ENCODE peak calls at places on chromosome 18, in six cellular contexts. One of them, this sample, is unnamed.

GRCh38 chr18:40414155-40414754 is 1540.8 kb upstream of the PIK3C3 start:
- DNase-seq in HepG2: no peak
- DNase-seq in GM12891: no peak
- DNase-seq in GM12878: no peak
- DNase-seq in H1: no peak
- DNase-seq in K562: no peak
- DNase-seq in this sample: no peak

GRCh38 chr18:48947102-48947501 is 3.7 kb downstream of the SMAD7 start:
- DNase-seq in HepG2: no peak
- DNase-seq in GM12891: no peak
- DNase-seq in GM12878: no peak
- DNase-seq in H1: no peak
- DNase-seq in K562: no peak
- DNase-seq in this sample: no peak

GRCh38 chr18:8084160-8084559 is 517.0 kb downstream of the PTPRM start:
- DNase-seq in HepG2: peak; percentile 28
- DNase-seq in GM12891: no peak
- DNase-seq in GM12878: no peak
- DNase-seq in H1: peak; percentile 63
- DNase-seq in K562: peak; percentile 37
- DNase-seq in this sample: no peak

GRCh38 chr18:56168049-56168781 is 470.2 kb downstream of the TXNL1 start:
- DNase-seq in HepG2: no peak
- DNase-seq in GM12891: no peak
- DNase-seq in GM12878: no peak
- DNase-seq in H1: peak; percentile 31
- DNase-seq in K562: no peak
- DNase-seq in this sample: no peak

GRCh38 chr18:58569490-58569911 is 59.4 kb downstream of the ALPK2 start:
- DNase-seq in HepG2: peak; percentile 35
- DNase-seq in GM12891: no peak
- DNase-seq in GM12878: no peak
- DNase-seq in H1: no peak
- DNase-seq in K562: no peak
- DNase-seq in this sample: no peak

GRCh38 chr18:12686100-12686499 is 16.4 kb downstream of the CEP76 start:
- DNase-seq in HepG2: peak; percentile 24
- DNase-seq in GM12891: no peak
- DNase-seq in GM12878: no peak
- DNase-seq in H1: no peak
- DNase-seq in K562: peak; percentile 20
- DNase-seq in this sample: no peak

GRCh38 chr18:62751341-62751821 is 36.0 kb downstream of the PHLPP1 start:
- DNase-seq in HepG2: no peak
- DNase-seq in GM12891: no peak
- DNase-seq in GM12878: no peak
- DNase-seq in H1: peak; percentile 68
- DNase-seq in K562: no peak
- DNase-seq in this sample: no peak

GRCh38 chr18:8431036-8431435 is 178.2 kb upstream of the RAB12 start:
- DNase-seq in HepG2: no peak
- DNase-seq in GM12891: no peak
- DNase-seq in GM12878: no peak
- DNase-seq in H1: no peak
- DNase-seq in K562: no peak
- DNase-seq in this sample: no peak

GRCh38 chr18:48359626-48360025 is 49.6 kb downstream of the ZBTB7C start:
- DNase-seq in HepG2: no peak
- DNase-seq in GM12891: no peak
- DNase-seq in GM12878: no peak
- DNase-seq in H1: no peak
- DNase-seq in K562: no peak
- DNase-seq in this sample: no peak

GRCh38 chr18:9803698-9804516 is 81.9 kb upstream of the TXNDC2 start:
- DNase-seq in HepG2: no peak
- DNase-seq in GM12891: no peak
- DNase-seq in GM12878: no peak
- DNase-seq in H1: no peak
- DNase-seq in K562: peak; percentile 71
- DNase-seq in this sample: no peak

GRCh38 chr18:42182728-42183700 is 228.0 kb downstream of the PIK3C3 start:
- DNase-seq in HepG2: no peak
- DNase-seq in GM12891: no peak
- DNase-seq in GM12878: no peak
- DNase-seq in H1: no peak
- DNase-seq in K562: no peak
- DNase-seq in this sample: no peak

GRCh38 chr18:28176933-28177827 is at the start of gene CDH2:
- DNase-seq in HepG2: peak; percentile 77
- DNase-seq in GM12891: peak; percentile 39
- DNase-seq in GM12878: no peak
- DNase-seq in H1: peak; percentile 60
- DNase-seq in K562: no peak
- DNase-seq in this sample: peak; percentile 27
- TF ChIP-seq TAF1 in HepG2: no peak
- TF ChIP-seq TAF1 in GM12891: no peak
- TF ChIP-seq TAF1 in GM12878: no peak
- TF ChIP-seq TAF1 in H1: no peak
- TF ChIP-seq TAF1 in K562: no peak
- TF ChIP-seq TAF1 in this sample: no peak

GRCh38 chr18:35458677-35459441 is 38.9 kb downstream of the INO80C start:
- DNase-seq in HepG2: peak; percentile 86
- DNase-seq in GM12891: no peak
- DNase-seq in GM12878: peak; percentile 20
- DNase-seq in H1: peak; percentile 25
- DNase-seq in K562: peak; percentile 94
- DNase-seq in this sample: no peak
- TF ChIP-seq POLR2AphosphoS5 in HepG2: no peak
- TF ChIP-seq POLR2AphosphoS5 in GM12891: no peak
- TF ChIP-seq POLR2AphosphoS5 in GM12878: no peak
- TF ChIP-seq POLR2AphosphoS5 in H1: no peak
- TF ChIP-seq POLR2AphosphoS5 in K562: peak; percentile 81
- TF ChIP-seq POLR2AphosphoS5 in this sample: no peak

GRCh38 chr18:3177902-3178687 is 41.7 kb downstream of the MYOM1 start:
- DNase-seq in HepG2: no peak
- DNase-seq in GM12891: peak; percentile 30
- DNase-seq in GM12878: peak; percentile 98
- DNase-seq in H1: no peak
- DNase-seq in K562: peak; percentile 73
- DNase-seq in this sample: peak; percentile 25
- TF ChIP-seq POLR2A in HepG2: no peak
- TF ChIP-seq POLR2A in GM12891: peak; percentile 72
- TF ChIP-seq POLR2A in GM12878: peak; percentile 78
- TF ChIP-seq POLR2A in H1: no peak
- TF ChIP-seq POLR2A in K562: no peak
- TF ChIP-seq POLR2A in this sample: peak; percentile 74

DNA sequence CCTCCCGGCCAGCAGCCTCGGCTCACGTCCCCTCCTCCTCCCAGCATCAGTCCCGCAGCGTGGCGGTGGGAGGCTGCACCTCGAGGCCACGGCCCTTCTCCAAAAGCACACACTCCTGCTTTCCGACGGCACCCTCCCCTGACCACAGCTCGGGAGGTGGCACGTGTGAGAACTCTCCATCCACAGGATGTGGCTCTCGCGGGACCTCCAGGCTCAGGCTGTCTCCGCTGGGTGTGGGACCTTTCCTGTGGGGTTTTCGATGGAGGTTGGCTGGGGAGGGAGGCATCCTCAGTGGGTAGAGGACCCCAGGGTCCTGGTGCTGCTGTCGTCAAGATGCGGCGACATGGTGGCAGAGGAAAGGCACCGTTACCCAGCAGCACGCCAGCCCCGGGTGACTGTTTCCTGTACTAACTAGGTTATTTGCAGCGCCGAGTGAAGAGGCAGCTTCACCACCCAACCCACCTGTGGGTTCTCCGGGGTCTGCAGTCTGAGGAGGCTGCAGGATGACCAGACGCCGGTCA is 42.8 kb upstream of the KCNG2 start:
- DNase-seq in HepG2: no peak
- DNase-seq in GM12891: no peak
- DNase-seq in GM12878: no peak
- DNase-seq in H1: no peak
- DNase-seq in K562: no peak
- DNase-seq in this sample: no peak
- TF ChIP-seq TAF1 in HepG2: no peak
- TF ChIP-seq TAF1 in GM12891: no peak
- TF ChIP-seq TAF1 in GM12878: no peak
- TF ChIP-seq TAF1 in H1: no peak
- TF ChIP-seq TAF1 in K562: no peak
- TF ChIP-seq TAF1 in this sample: no peak

GRCh38 chr18:2909431-2910140 is 62.8 kb downstream of the EMILIN2 start:
- DNase-seq in HepG2: no peak
- DNase-seq in GM12891: no peak
- DNase-seq in GM12878: no peak
- DNase-seq in H1: no peak
- DNase-seq in K562: no peak
- DNase-seq in this sample: no peak
- TF ChIP-seq POLR2AphosphoS5 in HepG2: no peak
- TF ChIP-seq POLR2AphosphoS5 in GM12891: no peak
- TF ChIP-seq POLR2AphosphoS5 in GM12878: no peak
- TF ChIP-seq POLR2AphosphoS5 in H1: no peak
- TF ChIP-seq POLR2AphosphoS5 in K562: no peak
- TF ChIP-seq POLR2AphosphoS5 in this sample: no peak

GRCh38 chr18:32091724-32092421 is at the start of gene RNF138:
- DNase-seq in HepG2: peak; percentile 59
- DNase-seq in GM12891: peak; percentile 71
- DNase-seq in GM12878: peak; percentile 42
- DNase-seq in H1: peak; percentile 66
- DNase-seq in K562: peak; percentile 93
- DNase-seq in this sample: peak; percentile 79
- TF ChIP-seq POLR2A in HepG2: peak; percentile 44
- TF ChIP-seq POLR2A in GM12891: peak; percentile 51
- TF ChIP-seq POLR2A in GM12878: peak; percentile 92
- TF ChIP-seq POLR2A in H1: peak; percentile 94
- TF ChIP-seq POLR2A in K562: peak; percentile 81
- TF ChIP-seq POLR2A in this sample: peak; percentile 88

DNA sequence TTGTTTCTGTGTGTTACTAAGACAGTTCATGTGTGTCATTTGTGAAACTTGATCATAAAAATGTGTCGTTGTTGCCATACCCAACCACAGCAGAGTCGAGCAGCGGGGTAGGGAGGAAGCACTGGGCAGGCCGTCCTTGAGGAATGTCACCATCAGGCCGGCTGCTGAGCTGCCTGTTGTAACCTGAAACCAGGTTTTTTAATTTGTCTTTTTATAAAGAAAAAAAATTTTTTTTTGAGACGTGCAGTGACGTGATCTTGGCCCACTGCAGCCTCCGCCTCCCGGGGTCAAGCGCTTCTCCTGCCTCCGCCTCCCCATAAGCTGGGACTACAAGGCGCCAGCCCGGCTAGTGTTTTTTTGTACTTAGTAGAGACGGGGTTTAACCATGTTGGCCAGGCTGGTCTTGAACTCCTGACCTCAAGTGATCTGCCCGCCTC is 580 bp upstream of the TXNL4A start:
- DNase-seq in HepG2: no peak
- DNase-seq in GM12891: no peak
- DNase-seq in GM12878: no peak
- DNase-seq in H1: no peak
- DNase-seq in K562: peak; percentile 25
- DNase-seq in this sample: no peak
- TF ChIP-seq TAF1 in HepG2: no peak
- TF ChIP-seq TAF1 in GM12891: no peak
- TF ChIP-seq TAF1 in GM12878: no peak
- TF ChIP-seq TAF1 in H1: no peak
- TF ChIP-seq TAF1 in K562: no peak
- TF ChIP-seq TAF1 in this sample: no peak

GRCh38 chr18:36129300-36130038 is at the start of the genes ELP2 and SLC39A6:
- DNase-seq in HepG2: peak; percentile 91
- DNase-seq in GM12891: peak; percentile 88
- DNase-seq in GM12878: peak; percentile 76
- DNase-seq in H1: peak; percentile 89
- DNase-seq in K562: peak; percentile 99
- DNase-seq in this sample: peak; percentile 84

GRCh38 chr18:36127866-36128845 is 984 bp downstream of the SLC39A6 start:
- DNase-seq in HepG2: peak; percentile 23
- DNase-seq in GM12891: no peak
- DNase-seq in GM12878: no peak
- DNase-seq in H1: no peak
- DNase-seq in K562: peak; percentile 38
- DNase-seq in this sample: no peak

GRCh38 chr18:36130039-36130831 is 536 bp downstream of the ELP2 start:
- DNase-seq in HepG2: no peak
- DNase-seq in GM12891: no peak
- DNase-seq in GM12878: no peak
- DNase-seq in H1: no peak
- DNase-seq in K562: peak; percentile 51
- DNase-seq in this sample: no peak

GRCh38 chr18:36130883-36131653 is 1.4 kb downstream of the ELP2 start:
- DNase-seq in HepG2: no peak
- DNase-seq in GM12891: no peak
- DNase-seq in GM12878: no peak
- DNase-seq in H1: no peak
- DNase-seq in K562: no peak
- DNase-seq in this sample: no peak

DNA sequence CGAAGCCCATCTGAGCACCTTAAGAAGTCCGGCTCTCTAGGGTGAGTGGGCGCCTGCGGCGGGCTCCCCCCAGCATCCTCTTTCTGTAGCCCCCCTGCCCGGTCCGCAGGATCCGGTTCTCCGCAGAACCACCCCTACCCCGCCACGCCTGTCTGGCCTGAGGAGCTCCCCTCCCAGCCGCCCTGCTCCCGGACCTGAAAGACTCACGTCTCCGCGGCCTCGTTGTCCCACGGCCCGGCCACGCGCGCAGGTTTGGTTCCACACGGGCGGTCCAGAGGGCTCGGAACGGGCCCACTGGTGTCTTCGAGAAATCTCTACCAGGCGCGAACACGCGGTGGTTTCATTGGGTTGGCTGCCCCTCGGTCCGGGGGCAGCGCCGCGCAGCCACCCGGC is 237 bp downstream of the SLC39A6 start:
- DNase-seq in HepG2: no peak
- DNase-seq in GM12891: peak; percentile 14
- DNase-seq in GM12878: no peak
- DNase-seq in H1: no peak
- DNase-seq in K562: no peak
- DNase-seq in this sample: no peak
- TF ChIP-seq POLR2AphosphoS5 in HepG2: no peak
- TF ChIP-seq POLR2AphosphoS5 in GM12891: no peak
- TF ChIP-seq POLR2AphosphoS5 in GM12878: no peak
- TF ChIP-seq POLR2AphosphoS5 in H1: no peak
- TF ChIP-seq POLR2AphosphoS5 in K562: no peak
- TF ChIP-seq POLR2AphosphoS5 in this sample: no peak

This sample was measured in GM12892.